ENCODE peak calls at places on chromosomes 7 and 10, in seven cellular contexts. Q is stimulated activated CD4-positive, alpha-beta T cell treated with anti-CD3 and anti-CD28 coated beads, Interleukin-1b, Interleukin-23, amount 100 ng/mL, for 1 hour; W is K562; Y is activated T-cell treated with anti-CD3 and anti-CD28 coated beads, Interleukin-2, amount 50 U/mL, for 24 hours; B is M059J; X is LoVo; K is SHP77 treated with DMSO at 0.1 percent for 48 hours. H is an unnamed sample.

GRCh38 chr7:72017756-72018155 is 394.4 kb downstream of the CALN1 start:
- DNase-seq in Q (no peak), K (no peak), Y (no peak), B (no peak), X (no peak), W (no peak), H (no peak)

GRCh38 chr7:550881-551614 is 31.4 kb upstream of the PDGFA start:
- DNase-seq in W (no peak), Q (no peak), Y (no peak), K (no peak), X (no peak), B (no peak), H (no peak)

GRCh38 chr10:61939575-61940301 is 38.2 kb downstream of the ARID5B start:
- DNase-seq in Y (no peak), B (peak), K (no peak), Q (no peak), X (peak), W (no peak), H (no peak)

GRCh38 chr10:131700032-131700431 is 200.8 kb upstream of the PPP2R2D start:
- DNase-seq in Y (no peak), Q (no peak), W (no peak), X (no peak), B (no peak), K (no peak), H (no peak)

GRCh38 chr7:266851-267840 is 22.8 kb upstream of the FOXL3 start:
- DNase-seq in X (no peak), K (no peak), Y (no peak), Q (no peak), W (peak), B (peak), H (no peak)

GRCh38 chr10:77226871-77227557 is 410.6 kb downstream of the KCNMA1 start:
- DNase-seq in K (no peak), X (no peak), B (peak), W (no peak), Y (no peak), Q (no peak), H (no peak)

GRCh38 chr7:51029586-51030230 is 247.0 kb upstream of the GRB10 start:
- DNase-seq in W (no peak), B (peak), X (no peak), Q (no peak), K (no peak), Y (no peak), H (no peak)

GRCh38 chr7:68014031-68014774 is 1017.6 kb downstream of the TYW1 start:
- DNase-seq in K (no peak), B (no peak), Q (no peak), W (no peak), X (no peak), Y (no peak), H (no peak)

GRCh38 chr10:13834581-13835286 is 248.0 kb downstream of the PRPF18 start:
- DNase-seq in K (no peak), W (no peak), Q (no peak), Y (no peak), B (no peak), X (no peak), H (no peak)

GRCh38 chr10:43076311-43076875 is 476 bp upstream of the RET start:
- DNase-seq in W (peak), X (no peak), Y (peak), Q (no peak), B (no peak), K (peak), H (peak)

GRCh38 chr10:82252081-82252480 is 377.1 kb downstream of the NRG3 start:
- DNase-seq in W (no peak), X (no peak), B (no peak), K (no peak), Y (no peak), Q (no peak), H (no peak)

GRCh38 chr7:150666412-150666811 is 19.1 kb upstream of the GIMAP2 start:
- DNase-seq in X (no peak), W (no peak), K (no peak), Q (no peak), Y (no peak), B (no peak), H (no peak)

GRCh38 chr7:107972075-107972482 is 30.9 kb downstream of the LAMB1 start:
- DNase-seq in Y (no peak), W (peak), B (no peak), K (no peak), Q (no peak), X (no peak), H (no peak)

GRCh38 chr7:117273325-117274292 is 49.2 kb downstream of the WNT2 start:
- DNase-seq in X (no peak), Q (no peak), K (no peak), Y (no peak), W (no peak), B (no peak), H (no peak)

GRCh38 chr10:13087986-13088618 is 11.9 kb upstream of the OPTN start:
- DNase-seq in B (peak), K (no peak), Y (no peak), Q (no peak), X (peak), W (no peak), H (peak)